ENCODE peak calls at places on chromosomes 1 and 21, in six cellular contexts. X is sigmoid colon, Q is ovary, T is stomach, C is A549, Y is SK-N-SH. D is an unnamed sample. For H3K4me1, the result is how much of the 10 kb centered on the place peaks cover.

GRCh38 chr1:86205741-86206140 is 49.2 kb upstream of the COL24A1 start:
- DNase-seq in X (no peak), Q (no peak), T (no peak), C (no peak), Y (no peak), D (no peak)

GRCh38 chr1:226104671-226105121 is 42.2 kb downstream of the H3-3A start:
- DNase-seq in X (no peak), Q (no peak), T (no peak), C (no peak), Y (no peak), D (no peak)

GRCh38 chr1:230760360-230760827 is 13.2 kb downstream of the CAPN9 start:
- DNase-seq in X (no peak), Q (no peak), T (peak), C (no peak), Y (no peak), D (peak)

GRCh38 chr1:246110343-246111219 is 396.5 kb downstream of the SMYD3 start:
- DNase-seq in X (peak), Q (peak), T (no peak), C (peak), Y (peak), D (peak)

GRCh38 chr1:154729598-154729997 is 121.6 kb upstream of the ADAR start:
- DNase-seq in X (no peak), Q (no peak), T (no peak), C (no peak), Y (no peak), D (no peak)

GRCh38 chr1:53368314-53369033 is 40.6 kb upstream of the LRP8 start:
- DNase-seq in X (no peak), Q (peak), T (peak), C (no peak), Y (peak), D (no peak)

GRCh38 chr1:209218113-209218512 is 365.4 kb upstream of the CAMK1G start:
- DNase-seq in X (no peak), Q (no peak), T (no peak), C (no peak), Y (no peak), D (no peak)

GRCh38 chr1:1628656-1629429 is 3.1 kb upstream of the MMP23B start:
- DNase-seq in X (peak), Q (peak), T (no peak), C (no peak), Y (no peak), D (no peak)

GRCh38 chr1:118688891-118689290 is 299.3 kb downstream of the TBX15 start:
- DNase-seq in X (no peak), Q (no peak), T (no peak), C (no peak), Y (no peak), D (no peak)

GRCh38 chr1:108847464-108847863 is 9.4 kb downstream of the AKNAD1 start:
- DNase-seq in X (no peak), Q (no peak), T (no peak), C (no peak), Y (no peak), D (no peak)

GRCh38 chr1:54238353-54239040 is 38.5 kb downstream of the MRPL37 start:
- DNase-seq in X (no peak), Q (no peak), T (no peak), C (no peak), Y (peak), D (no peak)

GRCh38 chr1:192749349-192749748 is 59.5 kb upstream of the RGS2 start:
- DNase-seq in X (no peak), Q (no peak), T (no peak), C (no peak), Y (no peak), D (no peak)

GRCh38 chr1:170700842-170701305 is 36.9 kb downstream of the PRRX1 start:
- DNase-seq in X (no peak), Q (no peak), T (no peak), C (no peak), Y (no peak), D (no peak)

GRCh38 chr1:25771246-25772114 is 28.5 kb upstream of the SELENON start:
- DNase-seq in X (no peak), Q (no peak), T (peak), C (no peak), Y (peak), D (peak)

GRCh38 chr1:55827350-55827749 is 612.2 kb upstream of the USP24 start:
- DNase-seq in X (peak), Q (no peak), T (peak), C (peak), Y (no peak), D (no peak)

GRCh38 chr1:10084045-10084444 is 51.3 kb downstream of the UBE4B start:
- DNase-seq in X (no peak), Q (no peak), T (no peak), C (no peak), Y (no peak), D (no peak)

GRCh38 chr1:227542153-227543120 is 20.9 kb upstream of the ZNF678 start:
- DNase-seq in X (peak), Q (peak), T (peak), C (peak), Y (peak), D (peak)

GRCh38 chr1:54604572-54605370 is 18.6 kb downstream of the FAM151A start:
- DNase-seq in X (peak), Q (peak), T (no peak), C (no peak), Y (no peak), D (no peak)

GRCh38 chr1:4986266-4986665 is 331.9 kb downstream of the AJAP1 start:
- DNase-seq in X (no peak), Q (no peak), T (no peak), C (no peak), Y (no peak), D (no peak)

GRCh38 chr1:232549998-232550397 is 79.9 kb downstream of the SIPA1L2 start:
- DNase-seq in X (no peak), Q (no peak), T (no peak), C (no peak), Y (no peak), D (no peak)

GRCh38 chr1:2801535-2802291 is at the start of gene TTC34:
- DNase-seq in X (peak), Q (peak), T (peak), C (peak), Y (peak), D (peak)

GRCh38 chr21:21101911-21102310 is 103.7 kb downstream of the NCAM2 start:
- DNase-seq in X (no peak), Q (no peak), T (no peak), C (no peak), Y (peak), D (no peak)

GRCh38 chr1:245880754-245881403 is 626.2 kb downstream of the SMYD3 start:
- DNase-seq in X (no peak), Q (no peak), T (no peak), C (no peak), Y (no peak), D (no peak)

GRCh38 chr1:196467230-196467629 is 141.0 kb downstream of the KCNT2 start:
- DNase-seq in X (no peak), Q (no peak), T (no peak), C (no peak), Y (no peak), D (no peak)

GRCh38 chr1:113758631-113759340 is 500 bp downstream of the PHTF1 start:
- DNase-seq in X (peak), Q (peak), T (peak), C (peak), Y (peak), D (peak)

GRCh38 chr1:36125129-36125991 is at the start of gene COL8A2:
- DNase-seq in X (peak), Q (peak), T (peak), C (no peak), Y (peak), D (peak)

GRCh38 chr1:227885135-227885647 is 62.5 kb downstream of the WNT9A start:
- DNase-seq in X (peak), Q (peak), T (peak), C (no peak), Y (peak), D (no peak)

GRCh38 chr21:44929242-44929798 is 8.6 kb upstream of the ITGB2 start:
- DNase-seq in X (no peak), Q (no peak), T (no peak), C (no peak), Y (no peak), D (no peak)

GRCh38 chr1:40133122-40133665 is 28.0 kb upstream of the RLF start:
- DNase-seq in X (no peak), Q (peak), T (no peak), C (no peak), Y (peak), D (no peak)

GRCh38 chr1:3673381-3674099 is 21.2 kb downstream of the TP73 start:
- DNase-seq in X (no peak), Q (no peak), T (no peak), C (no peak), Y (no peak), D (no peak)

GRCh38 chr1:9711466-9712020 is 60.0 kb downstream of the PIK3CD start:
- DNase-seq in X (no peak), Q (no peak), T (no peak), C (no peak), Y (no peak), D (no peak)

GRCh38 chr1:24191860-24192259 is 4.8 kb upstream of the IFNLR1 start:
- DNase-seq in X (no peak), Q (no peak), T (no peak), C (peak), Y (no peak), D (no peak)

GRCh38 chr1:66294692-66295384 is 239.1 kb upstream of the SGIP1 start:
- DNase-seq in X (no peak), Q (no peak), T (no peak), C (peak), Y (no peak), D (no peak)

GRCh38 chr1:10471411-10472219 is 714 bp downstream of the DFFA start:
- DNase-seq in X (no peak), Q (no peak), T (no peak), C (peak), Y (peak), D (no peak)

GRCh38 chr1:25062621-25063255 is 132.7 kb upstream of the RUNX3 start:
- DNase-seq in X (no peak), Q (no peak), T (no peak), C (no peak), Y (no peak), D (no peak)

GRCh38 chr1:41368384-41368783 is 7.2 kb downstream of the FOXO6 start:
- DNase-seq in X (no peak), Q (peak), T (no peak), C (no peak), Y (no peak), D (no peak)

GRCh38 chr1:26079178-26079563 is 11.7 kb upstream of the TRIM63 start:
- DNase-seq in X (no peak), Q (no peak), T (no peak), C (no peak), Y (no peak), D (no peak)

GRCh38 chr21:28769683-28770082 is 223.0 kb downstream of the LTN1 start:
- DNase-seq in X (no peak), Q (no peak), T (no peak), C (no peak), Y (no peak), D (no peak)

GRCh38 chr1:30660241-30660640 is 63.1 kb downstream of the MATN1 start:
- DNase-seq in X (peak), Q (peak), T (no peak), C (no peak), Y (no peak), D (no peak)

GRCh38 chr1:27478098-27478497 is 11.9 kb downstream of the WASF2 start:
- DNase-seq in X (no peak), Q (no peak), T (no peak), C (no peak), Y (no peak), D (no peak)
- H3K4me1 ChIP-seq in X (under half), Q (under half), T (under half), C (under half), Y (under half), D (under half)

DNA sequence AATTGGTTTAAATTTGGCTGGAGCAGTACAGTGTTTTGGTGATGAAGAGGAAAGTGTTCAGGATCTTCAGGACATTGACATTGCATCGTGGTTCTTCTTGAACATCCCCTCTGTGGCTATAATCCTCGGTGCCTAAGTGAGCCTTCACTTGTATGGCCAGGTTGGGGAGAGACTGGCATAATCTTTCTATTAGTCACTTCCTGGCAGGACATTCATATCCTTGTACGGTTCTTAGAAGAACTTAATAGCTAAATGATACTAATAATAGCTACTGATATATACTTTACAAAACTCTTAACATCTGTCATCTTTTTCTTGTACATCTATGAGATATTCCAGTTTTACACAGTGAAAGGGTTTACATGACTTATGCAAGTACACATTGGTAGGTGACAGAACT is 35.8 kb downstream of the CELF3 start:
- DNase-seq in X (no peak), Q (no peak), T (no peak), C (peak), Y (no peak), D (no peak)
- TF ChIP-seq EP300 in X (no peak), Q (no peak), T (no peak), C (no peak), Y (no peak), D (no peak)

GRCh38 chr1:207872655-207873054 is 38.3 kb downstream of the CD34 start:
- DNase-seq in X (no peak), Q (no peak), T (peak), C (no peak), Y (no peak), D (no peak)
- H3K4me1 ChIP-seq in X (under half), Q (under half), T (under half), C (under half), Y (under half), D (under half)

GRCh38 chr1:169130683-169131082 is 24.2 kb downstream of the ATP1B1 start:
- DNase-seq in X (no peak), Q (no peak), T (no peak), C (no peak), Y (no peak), D (no peak)

GRCh38 chr1:169133801-169134558 is 27.5 kb downstream of the ATP1B1 start:
- DNase-seq in X (no peak), Q (no peak), T (no peak), C (peak), Y (no peak), D (no peak)

GRCh38 chr1:169129109-169129789 is 22.8 kb downstream of the ATP1B1 start:
- DNase-seq in X (no peak), Q (no peak), T (no peak), C (no peak), Y (no peak), D (no peak)

GRCh38 chr1:169133228-169133576 is 26.7 kb downstream of the ATP1B1 start:
- DNase-seq in X (no peak), Q (no peak), T (no peak), C (no peak), Y (no peak), D (no peak)

GRCh38 chr1:169132512-169133227 is 26.2 kb downstream of the ATP1B1 start:
- DNase-seq in X (no peak), Q (no peak), T (no peak), C (no peak), Y (no peak), D (no peak)
- TF ChIP-seq EP300 in X (no peak), Q (no peak), T (no peak), C (no peak), Y (no peak), D (no peak)

GRCh38 chr1:27591622-27592021 is 12.3 kb downstream of the AHDC1 start:
- DNase-seq in X (no peak), Q (no peak), T (no peak), C (no peak), Y (no peak), D (no peak)
- H3K4me1 ChIP-seq in X (under half), Q (half or more), T (half or more), C (under half), Y (half or more), D (half or more)

D was measured in transverse colon.